ENCODE peak calls at places on chromosomes 11 and 22, in eight cellular contexts. One of them, this sample, is unnamed.

GRCh38 chr11:76782526-76783293 is 446 bp upstream of the TSKU start:
- DNase-seq in MM.1S: peak; percentile 91
- DNase-seq in cardiac fibroblast: peak; percentile 97
- DNase-seq in A673: peak; percentile 99
- DNase-seq in AG10803: peak; percentile 98
- DNase-seq in IMR-90: peak; percentile 98
- DNase-seq in body of pancreas: peak; percentile 86
- DNase-seq in transverse colon: peak; percentile 92
- DNase-seq in this sample: peak; percentile 98

GRCh38 chr11:104547996-104548661 is 350.1 kb downstream of the CASP12 start:
- DNase-seq in A673: no peak
- DNase-seq in IMR-90: peak; percentile 63
- DNase-seq in cardiac fibroblast: peak; percentile 18
- DNase-seq in MM.1S: no peak
- DNase-seq in transverse colon: no peak
- DNase-seq in body of pancreas: no peak
- DNase-seq in AG10803: no peak
- DNase-seq in this sample: peak; percentile 14

GRCh38 chr22:31610611-31611010 is 51.4 kb downstream of the PISD start:
- DNase-seq in body of pancreas: no peak
- DNase-seq in MM.1S: no peak
- DNase-seq in A673: no peak
- DNase-seq in transverse colon: no peak
- DNase-seq in IMR-90: no peak
- DNase-seq in cardiac fibroblast: no peak
- DNase-seq in AG10803: no peak
- DNase-seq in this sample: no peak

GRCh38 chr11:95267814-95268213 is 36.8 kb upstream of the SESN3 start:
- DNase-seq in cardiac fibroblast: no peak
- DNase-seq in MM.1S: no peak
- DNase-seq in IMR-90: no peak
- DNase-seq in A673: no peak
- DNase-seq in transverse colon: no peak
- DNase-seq in AG10803: no peak
- DNase-seq in body of pancreas: no peak
- DNase-seq in this sample: no peak

GRCh38 chr11:11229691-11230090 is 123.4 kb downstream of the CSNK2A3 start:
- DNase-seq in IMR-90: peak; percentile 2
- DNase-seq in body of pancreas: no peak
- DNase-seq in transverse colon: no peak
- DNase-seq in cardiac fibroblast: no peak
- DNase-seq in MM.1S: no peak
- DNase-seq in A673: no peak
- DNase-seq in AG10803: no peak
- DNase-seq in this sample: no peak

GRCh38 chr11:134634897-134635831 is 223.1 kb upstream of the B3GAT1 start:
- DNase-seq in AG10803: no peak
- DNase-seq in A673: no peak
- DNase-seq in body of pancreas: no peak
- DNase-seq in MM.1S: no peak
- DNase-seq in IMR-90: no peak
- DNase-seq in transverse colon: no peak
- DNase-seq in cardiac fibroblast: no peak
- DNase-seq in this sample: no peak

GRCh38 chr11:17164361-17165246 is 43.2 kb downstream of the PIK3C2A start:
- DNase-seq in AG10803: peak; percentile 21
- DNase-seq in IMR-90: peak; percentile 15
- DNase-seq in transverse colon: no peak
- DNase-seq in A673: no peak
- DNase-seq in body of pancreas: no peak
- DNase-seq in MM.1S: peak; percentile 21
- DNase-seq in cardiac fibroblast: peak; percentile 21
- DNase-seq in this sample: no peak

GRCh38 chr11:73625690-73626318 is 20.6 kb upstream of the PLEKHB1 start:
- DNase-seq in cardiac fibroblast: peak; percentile 76
- DNase-seq in body of pancreas: peak; percentile 80
- DNase-seq in AG10803: peak; percentile 57
- DNase-seq in MM.1S: peak; percentile 76
- DNase-seq in IMR-90: peak; percentile 59
- DNase-seq in transverse colon: peak; percentile 80
- DNase-seq in A673: peak; percentile 87
- DNase-seq in this sample: peak; percentile 69

GRCh38 chr11:82494988-82495432 is 238.7 kb downstream of the FAM181B start:
- DNase-seq in AG10803: no peak
- DNase-seq in body of pancreas: no peak
- DNase-seq in transverse colon: no peak
- DNase-seq in cardiac fibroblast: no peak
- DNase-seq in A673: peak; percentile 45
- DNase-seq in IMR-90: no peak
- DNase-seq in MM.1S: peak; percentile 56
- DNase-seq in this sample: no peak

GRCh38 chr11:11155962-11156815 is 196.9 kb downstream of the CSNK2A3 start:
- DNase-seq in MM.1S: no peak
- DNase-seq in transverse colon: no peak
- DNase-seq in cardiac fibroblast: no peak
- DNase-seq in A673: peak; percentile 42
- DNase-seq in AG10803: no peak
- DNase-seq in IMR-90: no peak
- DNase-seq in body of pancreas: no peak
- DNase-seq in this sample: no peak

GRCh38 chr11:71544525-71545214 is 3.5 kb upstream of the KRTAP5-9 start:
- DNase-seq in body of pancreas: no peak
- DNase-seq in AG10803: no peak
- DNase-seq in A673: no peak
- DNase-seq in transverse colon: no peak
- DNase-seq in IMR-90: no peak
- DNase-seq in MM.1S: no peak
- DNase-seq in cardiac fibroblast: no peak
- DNase-seq in this sample: no peak

GRCh38 chr22:24485608-24486007 is 9.5 kb upstream of the UPB1 start:
- DNase-seq in body of pancreas: no peak
- DNase-seq in transverse colon: no peak
- DNase-seq in A673: peak; percentile 43
- DNase-seq in IMR-90: no peak
- DNase-seq in cardiac fibroblast: no peak
- DNase-seq in AG10803: no peak
- DNase-seq in MM.1S: peak; percentile 20
- DNase-seq in this sample: no peak

GRCh38 chr22:50293441-50294318 is 13.8 kb downstream of the PLXNB2 start:
- DNase-seq in body of pancreas: peak; percentile 82
- DNase-seq in MM.1S: no peak
- DNase-seq in AG10803: peak; percentile 85
- DNase-seq in cardiac fibroblast: peak; percentile 90
- DNase-seq in transverse colon: peak; percentile 85
- DNase-seq in IMR-90: peak; percentile 60
- DNase-seq in A673: peak; percentile 84
- DNase-seq in this sample: peak; percentile 65

GRCh38 chr11:119376197-119376847 is 5.2 kb downstream of the USP2 start:
- DNase-seq in IMR-90: peak; percentile 37
- DNase-seq in transverse colon: no peak
- DNase-seq in body of pancreas: peak; percentile 85
- DNase-seq in AG10803: no peak
- DNase-seq in MM.1S: no peak
- DNase-seq in cardiac fibroblast: no peak
- DNase-seq in A673: no peak
- DNase-seq in this sample: no peak

GRCh38 chr22:36419177-36419911 is 31.6 kb upstream of the MYH9 start:
- DNase-seq in body of pancreas: no peak
- DNase-seq in MM.1S: peak; percentile 84
- DNase-seq in IMR-90: peak; percentile 96
- DNase-seq in transverse colon: peak; percentile 67
- DNase-seq in cardiac fibroblast: peak; percentile 90
- DNase-seq in AG10803: peak; percentile 78
- DNase-seq in A673: no peak
- DNase-seq in this sample: peak; percentile 46

DNA sequence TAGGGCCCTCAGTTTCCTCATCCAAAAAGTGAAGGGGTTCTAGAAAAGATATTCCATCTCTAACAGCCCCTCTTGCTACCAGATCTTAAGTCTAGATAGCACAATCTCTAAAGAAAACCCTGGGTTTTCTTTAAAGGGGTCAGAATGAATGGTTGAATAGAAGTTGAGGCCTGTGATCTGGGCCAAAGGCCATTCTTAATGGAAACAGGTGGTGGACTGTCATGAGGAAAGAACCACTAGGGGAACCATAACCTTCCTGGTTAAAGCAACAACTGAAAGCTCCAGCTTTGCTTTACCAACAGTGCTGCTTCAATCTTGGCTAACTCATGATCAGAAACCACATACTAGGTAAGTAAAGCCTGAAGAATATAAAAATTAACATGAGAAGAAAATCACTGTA is 1.8 kb downstream of the CELF1 start:
- DNase-seq in A673: peak; percentile 61
- DNase-seq in IMR-90: peak; percentile 48
- DNase-seq in AG10803: peak; percentile 44
- DNase-seq in MM.1S: peak; percentile 60
- DNase-seq in body of pancreas: no peak
- DNase-seq in cardiac fibroblast: no peak
- DNase-seq in transverse colon: no peak
- DNase-seq in this sample: no peak
- TF ChIP-seq CTCF in A673: peak; percentile 57
- TF ChIP-seq CTCF in IMR-90: peak; percentile 32
- TF ChIP-seq CTCF in AG10803: peak; percentile 52
- TF ChIP-seq CTCF in MM.1S: peak; percentile 59
- TF ChIP-seq CTCF in body of pancreas: no peak
- TF ChIP-seq CTCF in cardiac fibroblast: peak; percentile 40
- TF ChIP-seq CTCF in transverse colon: peak; percentile 49
- TF ChIP-seq CTCF in this sample: peak; percentile 49

GRCh38 chr11:1401001-1401445 is 11.3 kb downstream of the BRSK2 start:
- DNase-seq in cardiac fibroblast: no peak
- DNase-seq in transverse colon: no peak
- DNase-seq in body of pancreas: no peak
- DNase-seq in AG10803: no peak
- DNase-seq in MM.1S: no peak
- DNase-seq in A673: no peak
- DNase-seq in IMR-90: no peak
- DNase-seq in this sample: no peak
- TF ChIP-seq CTCF in cardiac fibroblast: no peak
- TF ChIP-seq CTCF in transverse colon: no peak
- TF ChIP-seq CTCF in body of pancreas: no peak
- TF ChIP-seq CTCF in AG10803: no peak
- TF ChIP-seq CTCF in MM.1S: no peak
- TF ChIP-seq CTCF in A673: no peak
- TF ChIP-seq CTCF in IMR-90: no peak
- TF ChIP-seq CTCF in this sample: no peak

DNA sequence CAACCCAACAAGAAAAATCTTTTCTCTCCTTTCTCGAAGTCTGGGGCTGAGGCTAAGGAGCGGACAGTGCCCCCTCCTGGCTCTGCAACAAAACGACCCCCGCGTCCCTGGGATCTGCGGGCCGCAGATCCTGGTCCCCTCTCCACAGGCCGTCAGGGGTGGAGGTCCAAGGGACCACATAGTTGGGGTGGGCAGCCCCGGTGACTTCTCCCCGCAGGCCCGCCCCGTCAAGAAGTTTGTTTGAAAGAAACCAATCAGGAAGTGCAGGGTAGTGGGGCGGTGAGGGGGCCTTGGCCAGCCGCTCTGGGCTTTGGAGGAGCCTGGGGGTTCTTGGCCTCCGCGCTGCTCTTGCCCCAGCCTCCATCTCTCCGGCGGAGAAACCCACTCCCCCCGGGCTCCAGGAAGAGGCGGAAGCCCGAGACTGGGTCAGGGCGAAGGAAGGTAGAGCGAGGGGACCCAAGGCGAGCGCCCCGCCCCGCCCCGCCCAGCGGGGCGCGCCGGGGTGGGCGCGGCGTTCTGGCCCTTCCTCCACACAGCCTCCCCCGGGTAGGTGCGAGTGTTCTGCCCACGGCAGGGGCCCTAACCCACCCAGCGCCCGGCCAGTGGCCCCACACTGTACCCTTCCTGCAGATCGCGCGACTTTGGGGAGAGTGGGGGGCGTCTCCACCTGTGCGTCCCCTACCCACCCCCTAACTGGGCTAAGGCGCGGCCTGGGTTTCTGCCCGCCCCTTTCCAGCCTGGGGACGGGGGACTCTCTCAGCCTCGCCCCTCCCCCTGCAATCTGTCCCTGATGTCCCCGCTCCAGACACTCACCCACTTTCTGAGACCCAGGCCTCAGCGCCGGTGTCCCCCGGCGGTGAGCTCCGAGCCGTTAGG is 1.3 kb downstream of the TP53I11 start:
- DNase-seq in transverse colon: peak; percentile 68
- DNase-seq in body of pancreas: peak; percentile 33
- DNase-seq in IMR-90: peak; percentile 42
- DNase-seq in cardiac fibroblast: peak; percentile 62
- DNase-seq in A673: peak; percentile 75
- DNase-seq in AG10803: peak; percentile 30
- DNase-seq in MM.1S: no peak
- DNase-seq in this sample: no peak
- TF ChIP-seq CTCF in transverse colon: peak; percentile 57
- TF ChIP-seq CTCF in body of pancreas: peak; percentile 36
- TF ChIP-seq CTCF in IMR-90: peak; percentile 57
- TF ChIP-seq CTCF in cardiac fibroblast: peak; percentile 61
- TF ChIP-seq CTCF in A673: peak; percentile 91
- TF ChIP-seq CTCF in AG10803: peak; percentile 53
- TF ChIP-seq CTCF in MM.1S: peak; percentile 40
- TF ChIP-seq CTCF in this sample: peak; percentile 56

GRCh38 chr11:46247664-46248063 is 29.8 kb upstream of the CREB3L1 start:
- DNase-seq in AG10803: peak; percentile 33
- DNase-seq in cardiac fibroblast: no peak
- DNase-seq in IMR-90: peak; percentile 54
- DNase-seq in A673: peak; percentile 80
- DNase-seq in MM.1S: peak; percentile 33
- DNase-seq in transverse colon: peak; percentile 77
- DNase-seq in body of pancreas: peak; percentile 84
- DNase-seq in this sample: peak; percentile 52
- TF ChIP-seq CTCF in AG10803: no peak
- TF ChIP-seq CTCF in cardiac fibroblast: peak; percentile 32
- TF ChIP-seq CTCF in IMR-90: peak; percentile 34
- TF ChIP-seq CTCF in A673: peak; percentile 82
- TF ChIP-seq CTCF in MM.1S: peak; percentile 50
- TF ChIP-seq CTCF in transverse colon: peak; percentile 54
- TF ChIP-seq CTCF in body of pancreas: peak; percentile 91
- TF ChIP-seq CTCF in this sample: peak; percentile 31